ENCODE peak calls at places on chromosomes 1 and 21, in seven cellular contexts. One of them, this sample, is unnamed.

GRCh38 chr21:42191064-42191463 is 27.9 kb upstream of the ABCG1 start:
- DNase-seq in astrocyte of the spinal cord: no peak
- DNase-seq in OCI-LY7: no peak
- DNase-seq in HFFc6: no peak
- DNase-seq in Right ventricle myocardium inferior: no peak
- DNase-seq in foreskin fibroblast: no peak
- DNase-seq in mucosa of gallbladder: no peak
- DNase-seq in this sample: no peak

GRCh38 chr1:62180649-62181048 is 14.0 kb upstream of the L1TD1 start:
- DNase-seq in HFFc6: no peak
- DNase-seq in OCI-LY7: no peak
- DNase-seq in mucosa of gallbladder: no peak
- DNase-seq in foreskin fibroblast: no peak
- DNase-seq in Right ventricle myocardium inferior: no peak
- DNase-seq in astrocyte of the spinal cord: no peak
- DNase-seq in this sample: no peak

GRCh38 chr1:64343105-64343960 is 126.6 kb upstream of the CACHD1 start:
- DNase-seq in HFFc6: peak
- DNase-seq in mucosa of gallbladder: no peak
- DNase-seq in Right ventricle myocardium inferior: no peak
- DNase-seq in foreskin fibroblast: peak
- DNase-seq in OCI-LY7: no peak
- DNase-seq in astrocyte of the spinal cord: peak
- DNase-seq in this sample: no peak

GRCh38 chr1:20496241-20496661 is 10.2 kb upstream of the CAMK2N1 start:
- DNase-seq in foreskin fibroblast: peak
- DNase-seq in Right ventricle myocardium inferior: no peak
- DNase-seq in HFFc6: peak
- DNase-seq in mucosa of gallbladder: no peak
- DNase-seq in OCI-LY7: no peak
- DNase-seq in astrocyte of the spinal cord: peak
- DNase-seq in this sample: no peak

GRCh38 chr21:36120304-36120902 is 14.5 kb upstream of the CBR3 start:
- DNase-seq in OCI-LY7: no peak
- DNase-seq in Right ventricle myocardium inferior: no peak
- DNase-seq in mucosa of gallbladder: peak
- DNase-seq in astrocyte of the spinal cord: no peak
- DNase-seq in HFFc6: no peak
- DNase-seq in foreskin fibroblast: no peak
- DNase-seq in this sample: no peak

GRCh38 chr1:42943166-42943565 is 15.5 kb downstream of the SLC2A1 start:
- DNase-seq in HFFc6: no peak
- DNase-seq in foreskin fibroblast: no peak
- DNase-seq in mucosa of gallbladder: peak
- DNase-seq in Right ventricle myocardium inferior: no peak
- DNase-seq in astrocyte of the spinal cord: peak
- DNase-seq in OCI-LY7: no peak
- DNase-seq in this sample: no peak

GRCh38 chr21:31931644-31932469 is 59.0 kb downstream of the HUNK start:
- DNase-seq in OCI-LY7: no peak
- DNase-seq in mucosa of gallbladder: no peak
- DNase-seq in astrocyte of the spinal cord: no peak
- DNase-seq in foreskin fibroblast: no peak
- DNase-seq in Right ventricle myocardium inferior: no peak
- DNase-seq in HFFc6: no peak
- DNase-seq in this sample: no peak

GRCh38 chr1:1554926-1555915 is 14.8 kb upstream of the TMEM240 start:
- DNase-seq in Right ventricle myocardium inferior: peak
- DNase-seq in OCI-LY7: no peak
- DNase-seq in HFFc6: peak
- DNase-seq in mucosa of gallbladder: no peak
- DNase-seq in astrocyte of the spinal cord: peak
- DNase-seq in foreskin fibroblast: peak
- DNase-seq in this sample: no peak

GRCh38 chr1:51877434-51878306 is 857 bp downstream of the NRDC start:
- DNase-seq in mucosa of gallbladder: no peak
- DNase-seq in OCI-LY7: peak
- DNase-seq in Right ventricle myocardium inferior: no peak
- DNase-seq in HFFc6: peak
- DNase-seq in astrocyte of the spinal cord: peak
- DNase-seq in foreskin fibroblast: no peak
- DNase-seq in this sample: no peak

GRCh38 chr1:16367968-16368910 is 1.2 kb downstream of the SZRD1 start:
- DNase-seq in Right ventricle myocardium inferior: no peak
- DNase-seq in foreskin fibroblast: peak
- DNase-seq in mucosa of gallbladder: no peak
- DNase-seq in HFFc6: peak
- DNase-seq in astrocyte of the spinal cord: peak
- DNase-seq in OCI-LY7: peak
- DNase-seq in this sample: no peak